ENCODE peak calls at places on chromosome 5, in six cellular contexts. H is iris pigment epithelial cell; U is iPS-NIHi11; N is C1 segment of cervical spinal cord; T is germinal center; R is CD8-positive, alpha-beta T cell. Z is an unnamed sample.

GRCh38 chr5:179978792-179979191 is 71.1 kb upstream of the TBC1D9B start:
- DNase-seq in H (no peak), U (no peak), N (no peak), T (no peak), R (no peak), Z (no peak)

GRCh38 chr5:172722309-172722815 is 48.6 kb downstream of the DUSP1 start:
- DNase-seq in H (no peak), U (no peak), N (no peak), T (no peak), R (no peak), Z (no peak)

GRCh38 chr5:65262590-65263189 is 219.0 kb downstream of the ADAMTS6 start:
- DNase-seq in H (peak; percentile 95), U (no peak), N (no peak), T (no peak), R (no peak), Z (peak; percentile 41)

GRCh38 chr5:53543401-53543800 is 17.0 kb upstream of the NDUFS4 start:
- DNase-seq in H (peak; percentile 61), U (no peak), N (no peak), T (no peak), R (no peak), Z (peak; percentile 68)

GRCh38 chr5:143316844-143317631 is 86.4 kb downstream of the NR3C1 start:
- DNase-seq in H (no peak), U (no peak), N (no peak), T (no peak), R (no peak), Z (peak; percentile 52)

GRCh38 chr5:151480384-151480783 is 33.0 kb downstream of the SLC36A1 start:
- DNase-seq in H (peak; percentile 31), U (no peak), N (no peak), T (no peak), R (no peak), Z (no peak)

GRCh38 chr5:177997319-177997670 is 1.3 kb upstream of the PROP1 start:
- DNase-seq in H (no peak), U (peak; percentile 1), N (no peak), T (no peak), R (no peak), Z (no peak)

GRCh38 chr5:68455216-68455615 is 239.7 kb downstream of the PIK3R1 start:
- DNase-seq in H (no peak), U (no peak), N (no peak), T (no peak), R (no peak), Z (no peak)

GRCh38 chr5:127290946-127291763 is 559 bp downstream of the MEGF10 start:
- DNase-seq in H (no peak), U (peak; percentile 22), N (no peak), T (no peak), R (no peak), Z (no peak)